ENCODE peak calls at places on chromosomes 5 and 9, in nine cellular contexts. One of them, this sample, is unnamed.

GRCh38 chr9:108040783-108041182 is 551.2 kb upstream of the KLF4 start:
- DNase-seq in cardiac muscle cell: no peak
- DNase-seq in ovary: no peak
- DNase-seq in mammary epithelial cell: peak
- DNase-seq in HepG2: no peak
- DNase-seq in heart right ventricle: no peak
- DNase-seq in gastrocnemius medialis: peak
- DNase-seq in A549: no peak
- DNase-seq in kidney: no peak
- DNase-seq in this sample: no peak

GRCh38 chr9:17462869-17463464 is 115.9 kb upstream of the SH3GL2 start:
- DNase-seq in cardiac muscle cell: peak
- DNase-seq in heart right ventricle: peak
- DNase-seq in mammary epithelial cell: peak
- DNase-seq in gastrocnemius medialis: no peak
- DNase-seq in A549: peak
- DNase-seq in kidney: no peak
- DNase-seq in ovary: peak
- DNase-seq in HepG2: peak
- DNase-seq in this sample: no peak

GRCh38 chr5:72301557-72301956 is 18.5 kb downstream of the MRPS27 start:
- DNase-seq in A549: no peak
- DNase-seq in cardiac muscle cell: no peak
- DNase-seq in kidney: no peak
- DNase-seq in HepG2: no peak
- DNase-seq in mammary epithelial cell: no peak
- DNase-seq in heart right ventricle: no peak
- DNase-seq in ovary: no peak
- DNase-seq in gastrocnemius medialis: no peak
- DNase-seq in this sample: no peak

GRCh38 chr5:123705741-123706140 is 193.8 kb downstream of the CSNK1G3 start:
- DNase-seq in cardiac muscle cell: peak
- DNase-seq in ovary: no peak
- DNase-seq in mammary epithelial cell: peak
- DNase-seq in HepG2: no peak
- DNase-seq in heart right ventricle: no peak
- DNase-seq in A549: no peak
- DNase-seq in gastrocnemius medialis: no peak
- DNase-seq in kidney: no peak
- DNase-seq in this sample: no peak

GRCh38 chr5:146993876-146994530 is 115.4 kb upstream of the PPP2R2B start:
- DNase-seq in heart right ventricle: no peak
- DNase-seq in HepG2: no peak
- DNase-seq in gastrocnemius medialis: no peak
- DNase-seq in mammary epithelial cell: peak
- DNase-seq in A549: no peak
- DNase-seq in ovary: no peak
- DNase-seq in cardiac muscle cell: no peak
- DNase-seq in kidney: no peak
- DNase-seq in this sample: no peak

GRCh38 chr5:90055831-90056328 is 353.7 kb downstream of the CETN3 start:
- DNase-seq in HepG2: no peak
- DNase-seq in kidney: no peak
- DNase-seq in gastrocnemius medialis: no peak
- DNase-seq in heart right ventricle: no peak
- DNase-seq in mammary epithelial cell: peak
- DNase-seq in ovary: no peak
- DNase-seq in A549: no peak
- DNase-seq in cardiac muscle cell: peak
- DNase-seq in this sample: no peak

GRCh38 chr5:112628219-112628618 is 109.5 kb upstream of the APC start:
- DNase-seq in gastrocnemius medialis: no peak
- DNase-seq in HepG2: no peak
- DNase-seq in ovary: no peak
- DNase-seq in cardiac muscle cell: no peak
- DNase-seq in A549: no peak
- DNase-seq in mammary epithelial cell: no peak
- DNase-seq in kidney: no peak
- DNase-seq in heart right ventricle: no peak
- DNase-seq in this sample: no peak

GRCh38 chr5:67648201-67648671 is 451.6 kb upstream of the CD180 start:
- DNase-seq in heart right ventricle: peak
- DNase-seq in gastrocnemius medialis: peak
- DNase-seq in mammary epithelial cell: no peak
- DNase-seq in A549: no peak
- DNase-seq in cardiac muscle cell: peak
- DNase-seq in kidney: peak
- DNase-seq in HepG2: no peak
- DNase-seq in ovary: peak
- DNase-seq in this sample: peak

DNA sequence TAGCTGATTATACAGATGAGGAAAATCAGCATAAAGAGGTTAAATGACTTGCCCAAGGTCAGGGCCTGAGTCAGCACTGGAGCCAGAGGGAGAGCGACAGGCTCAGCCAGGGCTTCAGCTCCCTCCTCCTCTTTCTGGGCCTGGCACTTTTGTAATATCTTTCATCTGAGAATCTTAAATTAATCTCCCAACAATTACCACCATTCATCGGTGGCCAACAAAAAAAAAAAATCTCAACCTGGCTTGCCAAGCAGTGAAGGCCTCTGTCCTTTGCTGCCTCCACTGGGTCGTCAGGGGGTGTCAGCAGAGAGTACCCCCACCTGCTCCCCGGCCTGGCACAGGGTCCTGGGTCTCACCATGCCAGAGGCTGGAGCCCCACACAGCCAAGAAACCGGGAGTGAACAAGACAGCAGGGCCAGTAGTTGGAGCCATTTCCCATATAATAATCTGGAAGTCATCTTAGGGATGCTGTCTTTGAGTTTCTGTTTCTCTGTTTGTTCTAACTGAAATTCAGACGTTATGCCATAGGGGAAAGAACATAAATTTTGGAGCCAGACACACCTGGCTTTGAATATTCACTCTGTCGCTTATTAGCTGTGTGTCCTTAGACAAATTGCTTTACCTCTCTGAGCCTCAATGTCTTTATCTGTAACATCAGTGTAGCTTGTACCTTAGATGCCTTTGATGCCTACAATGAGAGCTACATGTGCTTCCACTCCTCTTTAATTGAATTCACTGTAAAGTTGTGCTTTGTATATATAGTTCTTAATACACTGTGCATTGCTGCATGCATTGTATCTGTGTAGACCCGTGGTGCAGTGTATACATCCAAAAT is 299.9 kb upstream of the MSX2 start:
- DNase-seq in gastrocnemius medialis: no peak
- DNase-seq in cardiac muscle cell: peak
- DNase-seq in A549: no peak
- DNase-seq in HepG2: no peak
- DNase-seq in mammary epithelial cell: no peak
- DNase-seq in heart right ventricle: no peak
- DNase-seq in ovary: no peak
- DNase-seq in kidney: no peak
- DNase-seq in this sample: no peak
- TF ChIP-seq CTCF in gastrocnemius medialis: no peak
- TF ChIP-seq CTCF in cardiac muscle cell: no peak
- TF ChIP-seq CTCF in A549: no peak
- TF ChIP-seq CTCF in HepG2: no peak
- TF ChIP-seq CTCF in mammary epithelial cell: peak
- TF ChIP-seq CTCF in heart right ventricle: no peak
- TF ChIP-seq CTCF in ovary: no peak
- TF ChIP-seq CTCF in kidney: no peak
- TF ChIP-seq CTCF in this sample: no peak

DNA sequence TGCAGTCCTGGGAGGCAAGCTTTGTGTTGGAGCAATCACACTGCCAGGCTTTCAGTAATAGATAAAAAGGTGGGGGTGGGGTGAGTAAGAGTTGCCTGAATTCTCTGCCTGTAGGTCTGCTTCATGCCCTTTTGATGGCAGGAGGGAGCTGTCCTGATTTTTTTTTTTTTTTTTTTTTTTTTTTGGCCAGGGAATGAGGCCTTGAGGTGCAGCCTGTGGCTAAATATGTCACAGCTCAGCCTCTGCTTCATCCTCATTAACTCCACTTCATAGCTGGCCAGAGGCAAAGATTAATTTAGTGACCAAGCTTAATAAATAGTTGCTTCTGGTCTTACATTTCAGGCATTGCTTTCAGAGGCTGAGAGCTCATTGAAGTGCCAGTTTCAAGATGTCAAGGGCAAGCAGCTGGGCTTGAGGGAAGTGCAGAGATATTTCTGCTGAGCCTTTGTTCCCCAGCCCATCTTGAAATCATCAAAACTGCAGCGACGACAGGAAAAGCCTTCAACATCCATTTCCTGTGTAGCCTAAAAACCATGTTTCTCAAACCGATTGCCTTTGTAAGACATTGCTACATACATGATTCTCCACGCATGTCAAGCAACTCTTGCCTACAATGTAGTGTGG is 134.7 kb downstream of the MACIR start:
- DNase-seq in cardiac muscle cell: peak
- DNase-seq in ovary: no peak
- DNase-seq in heart right ventricle: peak
- DNase-seq in HepG2: no peak
- DNase-seq in A549: no peak
- DNase-seq in kidney: no peak
- DNase-seq in gastrocnemius medialis: no peak
- DNase-seq in mammary epithelial cell: no peak
- DNase-seq in this sample: no peak
- H3K27ac ChIP-seq in cardiac muscle cell: peak
- H3K27ac ChIP-seq in ovary: no peak
- H3K27ac ChIP-seq in heart right ventricle: peak
- H3K27ac ChIP-seq in HepG2: no peak
- H3K27ac ChIP-seq in A549: no peak
- H3K27ac ChIP-seq in kidney: no peak
- H3K27ac ChIP-seq in gastrocnemius medialis: no peak
- H3K27ac ChIP-seq in mammary epithelial cell: no peak
- H3K27ac ChIP-seq in this sample: peak

GRCh38 chr9:136088939-136089696 is 6.0 kb downstream of the NACC2 start:
- DNase-seq in mammary epithelial cell: no peak
- DNase-seq in ovary: no peak
- DNase-seq in cardiac muscle cell: no peak
- DNase-seq in kidney: peak
- DNase-seq in HepG2: no peak
- DNase-seq in gastrocnemius medialis: peak
- DNase-seq in A549: no peak
- DNase-seq in heart right ventricle: no peak
- DNase-seq in this sample: no peak

GRCh38 chr9:136090768-136091581 is 4.1 kb downstream of the NACC2 start:
- DNase-seq in kidney: peak
- DNase-seq in gastrocnemius medialis: no peak
- DNase-seq in mammary epithelial cell: no peak
- DNase-seq in cardiac muscle cell: no peak
- DNase-seq in HepG2: no peak
- DNase-seq in A549: no peak
- DNase-seq in heart right ventricle: peak
- DNase-seq in ovary: no peak
- DNase-seq in this sample: peak

GRCh38 chr9:136088481-136088938 is 6.6 kb downstream of the NACC2 start:
- DNase-seq in mammary epithelial cell: no peak
- DNase-seq in cardiac muscle cell: no peak
- DNase-seq in gastrocnemius medialis: no peak
- DNase-seq in kidney: no peak
- DNase-seq in HepG2: no peak
- DNase-seq in ovary: no peak
- DNase-seq in heart right ventricle: no peak
- DNase-seq in A549: no peak
- DNase-seq in this sample: no peak

GRCh38 chr9:136090060-136090735 is 4.9 kb downstream of the NACC2 start:
- DNase-seq in mammary epithelial cell: no peak
- DNase-seq in gastrocnemius medialis: no peak
- DNase-seq in HepG2: no peak
- DNase-seq in kidney: peak
- DNase-seq in heart right ventricle: no peak
- DNase-seq in A549: no peak
- DNase-seq in ovary: no peak
- DNase-seq in cardiac muscle cell: no peak
- DNase-seq in this sample: no peak

DNA sequence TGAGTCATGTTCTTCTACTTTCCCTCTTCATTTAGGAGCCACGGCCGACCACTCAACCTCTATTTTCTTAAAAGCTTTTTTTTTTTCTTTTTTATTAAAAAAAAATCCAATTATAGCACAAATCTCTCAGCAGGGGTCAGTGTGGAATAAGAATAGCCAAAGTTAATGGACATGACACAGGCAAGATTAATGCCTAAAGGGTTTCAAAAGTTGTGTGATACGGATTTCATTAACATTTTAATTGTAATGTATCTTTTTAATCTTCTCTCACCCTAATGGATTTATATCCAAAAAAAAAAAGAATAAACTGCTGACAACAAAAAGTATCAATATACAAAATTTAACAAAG is 5.4 kb downstream of the NACC2 start:
- DNase-seq in gastrocnemius medialis: no peak
- DNase-seq in mammary epithelial cell: no peak
- DNase-seq in kidney: no peak
- DNase-seq in A549: no peak
- DNase-seq in cardiac muscle cell: peak
- DNase-seq in ovary: no peak
- DNase-seq in HepG2: no peak
- DNase-seq in heart right ventricle: no peak
- DNase-seq in this sample: no peak
- TF ChIP-seq CTCF in gastrocnemius medialis: no peak
- TF ChIP-seq CTCF in mammary epithelial cell: peak
- TF ChIP-seq CTCF in kidney: peak
- TF ChIP-seq CTCF in A549: peak
- TF ChIP-seq CTCF in cardiac muscle cell: peak
- TF ChIP-seq CTCF in ovary: no peak
- TF ChIP-seq CTCF in HepG2: no peak
- TF ChIP-seq CTCF in heart right ventricle: no peak
- TF ChIP-seq CTCF in this sample: peak

GRCh38 chr5:16547200-16547842 is 69.5 kb downstream of the RETREG1 start:
- DNase-seq in heart right ventricle: no peak
- DNase-seq in mammary epithelial cell: no peak
- DNase-seq in HepG2: no peak
- DNase-seq in A549: no peak
- DNase-seq in ovary: no peak
- DNase-seq in cardiac muscle cell: peak
- DNase-seq in gastrocnemius medialis: no peak
- DNase-seq in kidney: no peak
- DNase-seq in this sample: no peak

GRCh38 chr5:16544607-16545374 is 72.0 kb downstream of the RETREG1 start:
- DNase-seq in ovary: no peak
- DNase-seq in heart right ventricle: no peak
- DNase-seq in HepG2: no peak
- DNase-seq in A549: no peak
- DNase-seq in mammary epithelial cell: no peak
- DNase-seq in cardiac muscle cell: no peak
- DNase-seq in gastrocnemius medialis: no peak
- DNase-seq in kidney: no peak
- DNase-seq in this sample: no peak

GRCh38 chr5:16548812-16549211 is 68.0 kb downstream of the RETREG1 start:
- DNase-seq in cardiac muscle cell: no peak
- DNase-seq in ovary: no peak
- DNase-seq in heart right ventricle: no peak
- DNase-seq in gastrocnemius medialis: no peak
- DNase-seq in mammary epithelial cell: no peak
- DNase-seq in HepG2: no peak
- DNase-seq in kidney: no peak
- DNase-seq in A549: no peak
- DNase-seq in this sample: no peak

GRCh38 chr5:16548115-16548514 is 68.7 kb downstream of the RETREG1 start:
- DNase-seq in heart right ventricle: no peak
- DNase-seq in ovary: no peak
- DNase-seq in HepG2: no peak
- DNase-seq in A549: no peak
- DNase-seq in gastrocnemius medialis: no peak
- DNase-seq in kidney: no peak
- DNase-seq in cardiac muscle cell: no peak
- DNase-seq in mammary epithelial cell: no peak
- DNase-seq in this sample: no peak

GRCh38 chr5:16546712-16547111 is 70.1 kb downstream of the RETREG1 start:
- DNase-seq in mammary epithelial cell: no peak
- DNase-seq in cardiac muscle cell: no peak
- DNase-seq in ovary: no peak
- DNase-seq in gastrocnemius medialis: no peak
- DNase-seq in heart right ventricle: no peak
- DNase-seq in HepG2: peak
- DNase-seq in kidney: no peak
- DNase-seq in A549: no peak
- DNase-seq in this sample: no peak
- H3K27ac ChIP-seq in mammary epithelial cell: no peak
- H3K27ac ChIP-seq in cardiac muscle cell: peak
- H3K27ac ChIP-seq in ovary: no peak
- H3K27ac ChIP-seq in gastrocnemius medialis: peak
- H3K27ac ChIP-seq in heart right ventricle: peak
- H3K27ac ChIP-seq in HepG2: no peak
- H3K27ac ChIP-seq in kidney: no peak
- H3K27ac ChIP-seq in A549: no peak
- H3K27ac ChIP-seq in this sample: no peak